ENCODE peak calls at places on chromosome X, in seven cellular contexts. X, E, M, O, C, G and V are unnamed samples.

GRCh38 chrX:154840856-154841255 is 6.4 kb upstream of the SMIM9 start:
- DNase-seq in X (peak), E (peak), M (no peak), O (peak), C (peak), G (peak), V (no peak)

GRCh38 chrX:3145716-3146115 is 104.4 kb downstream of the ARSF start:
- DNase-seq in X (no peak), E (no peak), M (peak), O (no peak), C (no peak), G (no peak), V (no peak)

GRCh38 chrX:25144043-25144940 is 128.5 kb upstream of the ARX start:
- DNase-seq in X (peak), E (peak), M (peak), O (peak), C (no peak), G (no peak), V (no peak)

GRCh38 chrX:107541244-107541643 is 87.1 kb upstream of the PRPS1 start:
- DNase-seq in X (no peak), E (no peak), M (no peak), O (no peak), C (no peak), G (no peak), V (no peak)

GRCh38 chrX:119990995-119991787 is 47.6 kb upstream of the NKAP start:
- DNase-seq in X (no peak), E (no peak), M (peak), O (no peak), C (no peak), G (no peak), V (no peak)

GRCh38 chrX:53290441-53291041 is 9.2 kb upstream of the IQSEC2 start:
- DNase-seq in X (no peak), E (no peak), M (no peak), O (no peak), C (no peak), G (no peak), V (no peak)

GRCh38 chrX:103687073-103687695 is 685 bp upstream of the MORF4L2 start:
- DNase-seq in X (peak), E (peak), M (peak), O (peak), C (no peak), G (no peak), V (peak)

GRCh38 chrX:43552166-43552565 is 103.9 kb upstream of the MAOA start:
- DNase-seq in X (no peak), E (no peak), M (no peak), O (no peak), C (no peak), G (no peak), V (no peak)

GRCh38 chrX:111854778-111855490 is 21.0 kb upstream of the TRPC5OS start:
- DNase-seq in X (no peak), E (no peak), M (no peak), O (no peak), C (no peak), G (no peak), V (no peak)

GRCh38 chrX:134840370-134840769 is 150.4 kb upstream of the SMIM10 start:
- DNase-seq in X (no peak), E (no peak), M (no peak), O (no peak), C (no peak), G (no peak), V (no peak)

GRCh38 chrX:152637649-152638442 is at the start of gene GABRQ:
- DNase-seq in X (no peak), E (peak), M (peak), O (no peak), C (no peak), G (no peak), V (no peak)

GRCh38 chrX:70062076-70062475 is at the start of gene OTUD6A:
- DNase-seq in X (no peak), E (no peak), M (no peak), O (no peak), C (no peak), G (no peak), V (no peak)